ENCODE peak calls at places on chromosome 19, in six cellular contexts. L, K, E, C, I and U are unnamed samples.

GRCh38 chr19:58086825-58087710 is 11.0 kb downstream of the ZSCAN18 start:
- DNase-seq in L (no peak), K (no peak), E (no peak), C (no peak), I (no peak), U (no peak)

GRCh38 chr19:3618144-3618810 is 8.3 kb downstream of the CACTIN start:
- DNase-seq in L (no peak), K (peak; percentile 67), E (peak; percentile 65), C (no peak), I (peak; percentile 77), U (peak; percentile 79)

GRCh38 chr19:1427221-1427620 is 11.0 kb upstream of the RPS15 start:
- DNase-seq in L (no peak), K (no peak), E (no peak), C (no peak), I (no peak), U (no peak)

GRCh38 chr19:43901395-43902390 is 33.4 kb downstream of the ZNF45 start:
- DNase-seq in L (no peak), K (peak; percentile 82), E (peak; percentile 93), C (no peak), I (peak; percentile 72), U (peak; percentile 67)

GRCh38 chr19:29690842-29691241 is 24.2 kb downstream of the C19orf12 start:
- DNase-seq in L (no peak), K (peak; percentile 67), E (no peak), C (peak; percentile 54), I (no peak), U (peak; percentile 82)

GRCh38 chr19:46659151-46660007 is 1.6 kb downstream of the DACT3 start:
- DNase-seq in L (no peak), K (peak; percentile 21), E (peak; percentile 46), C (no peak), I (peak; percentile 70), U (peak; percentile 88)

GRCh38 chr19:29098863-29099481 is 114.0 kb downstream of the UQCRFS1 start:
- DNase-seq in L (no peak), K (no peak), E (peak; percentile 39), C (no peak), I (peak; percentile 36), U (peak; percentile 12)

GRCh38 chr19:49653466-49653806 is 11.4 kb downstream of the SCAF1 start:
- DNase-seq in L (no peak), K (no peak), E (no peak), C (no peak), I (no peak), U (no peak)

GRCh38 chr19:13877303-13877702 is 369 bp downstream of the NANOS3 start:
- DNase-seq in L (no peak), K (no peak), E (no peak), C (no peak), I (no peak), U (no peak)

GRCh38 chr19:11377237-11377636 is 2.8 kb downstream of the SWSAP1 start:
- DNase-seq in L (no peak), K (peak; percentile 28), E (peak; percentile 90), C (peak; percentile 14), I (peak; percentile 14), U (peak; percentile 43)

GRCh38 chr19:13339869-13340268 is 166.4 kb downstream of the CACNA1A start:
- DNase-seq in L (no peak), K (no peak), E (no peak), C (no peak), I (no peak), U (no peak)

GRCh38 chr19:47703301-47703700 is 9.9 kb upstream of the EHD2 start:
- DNase-seq in L (no peak), K (no peak), E (no peak), C (no peak), I (no peak), U (no peak)

GRCh38 chr19:5947435-5947834 is 30.5 kb downstream of the RANBP3 start:
- DNase-seq in L (no peak), K (no peak), E (peak; percentile 23), C (no peak), I (peak; percentile 85), U (no peak)

GRCh38 chr19:4393947-4394590 is 6.3 kb downstream of the SH3GL1 start:
- DNase-seq in L (no peak), K (no peak), E (peak; percentile 87), C (no peak), I (no peak), U (no peak)

GRCh38 chr19:27618006-27618405 is 1594.9 kb downstream of the UQCRFS1 start:
- DNase-seq in L (no peak), K (no peak), E (no peak), C (no peak), I (no peak), U (no peak)

GRCh38 chr19:55254625-55254977 is 4.2 kb downstream of the PPP6R1 start:
- DNase-seq in L (no peak), K (no peak), E (no peak), C (no peak), I (peak; percentile 12), U (no peak)